ENCODE peak calls at places on chromosome 10, in six cellular contexts. V, R, T, B, L and Y are unnamed samples.

GRCh38 chr10:77537720-77538373 is 99.8 kb downstream of the KCNMA1 start:
- DNase-seq in V (no peak), R (no peak), T (no peak), B (no peak), L (no peak), Y (no peak)

GRCh38 chr10:73585223-73585784 is 5.8 kb downstream of the USP54 start:
- DNase-seq in V (no peak), R (no peak), T (no peak), B (no peak), L (no peak), Y (no peak)

GRCh38 chr10:96509017-96509641 is 4.6 kb downstream of the TLL2 start:
- DNase-seq in V (no peak), R (no peak), T (no peak), B (no peak), L (no peak), Y (no peak)

GRCh38 chr10:132510174-132510611 is 27.4 kb upstream of the INPP5A start:
- DNase-seq in V (no peak), R (no peak), T (no peak), B (no peak), L (no peak), Y (no peak)

GRCh38 chr10:132781556-132781955 is 4.4 kb downstream of the NKX6-2 start:
- DNase-seq in V (no peak), R (no peak), T (no peak), B (no peak), L (no peak), Y (no peak)

GRCh38 chr10:117497736-117498135 is 44.8 kb upstream of the EMX2 start:
- DNase-seq in V (no peak), R (no peak), T (no peak), B (no peak), L (no peak), Y (no peak)

GRCh38 chr10:60968504-60968903 is 24.5 kb upstream of the RHOBTB1 start:
- DNase-seq in V (no peak), R (no peak), T (no peak), B (no peak), L (no peak), Y (no peak)

GRCh38 chr10:43208147-43209063 is 58.5 kb downstream of the RASGEF1A start:
- DNase-seq in V (no peak), R (no peak), T (no peak), B (no peak), L (peak; percentile 41), Y (no peak)

GRCh38 chr10:116281780-116282179 is 8.8 kb upstream of the GFRA1 start:
- DNase-seq in V (no peak), R (no peak), T (no peak), B (no peak), L (no peak), Y (no peak)

GRCh38 chr10:45514283-45515270 is 140.6 kb downstream of the ALOX5 start:
- DNase-seq in V (no peak), R (peak; percentile 10), T (no peak), B (no peak), L (no peak), Y (no peak)

GRCh38 chr10:124612611-124613498 is 131.3 kb downstream of the FAM53B start:
- DNase-seq in V (no peak), R (peak; percentile 49), T (no peak), B (peak; percentile 69), L (peak; percentile 73), Y (no peak)

GRCh38 chr10:93420091-93420490 is 62.0 kb downstream of the MYOF start:
- DNase-seq in V (no peak), R (no peak), T (no peak), B (no peak), L (no peak), Y (no peak)

GRCh38 chr10:1360581-1361164 is 304.5 kb downstream of the WDR37 start:
- DNase-seq in V (no peak), R (no peak), T (no peak), B (no peak), L (no peak), Y (no peak)

GRCh38 chr10:27568196-27569175 is 64.4 kb downstream of the RAB18 start:
- DNase-seq in V (no peak), R (no peak), T (no peak), B (no peak), L (no peak), Y (no peak)

GRCh38 chr10:7134448-7134847 is 276.4 kb downstream of the SFMBT2 start:
- DNase-seq in V (no peak), R (no peak), T (no peak), B (no peak), L (no peak), Y (no peak)

DNA sequence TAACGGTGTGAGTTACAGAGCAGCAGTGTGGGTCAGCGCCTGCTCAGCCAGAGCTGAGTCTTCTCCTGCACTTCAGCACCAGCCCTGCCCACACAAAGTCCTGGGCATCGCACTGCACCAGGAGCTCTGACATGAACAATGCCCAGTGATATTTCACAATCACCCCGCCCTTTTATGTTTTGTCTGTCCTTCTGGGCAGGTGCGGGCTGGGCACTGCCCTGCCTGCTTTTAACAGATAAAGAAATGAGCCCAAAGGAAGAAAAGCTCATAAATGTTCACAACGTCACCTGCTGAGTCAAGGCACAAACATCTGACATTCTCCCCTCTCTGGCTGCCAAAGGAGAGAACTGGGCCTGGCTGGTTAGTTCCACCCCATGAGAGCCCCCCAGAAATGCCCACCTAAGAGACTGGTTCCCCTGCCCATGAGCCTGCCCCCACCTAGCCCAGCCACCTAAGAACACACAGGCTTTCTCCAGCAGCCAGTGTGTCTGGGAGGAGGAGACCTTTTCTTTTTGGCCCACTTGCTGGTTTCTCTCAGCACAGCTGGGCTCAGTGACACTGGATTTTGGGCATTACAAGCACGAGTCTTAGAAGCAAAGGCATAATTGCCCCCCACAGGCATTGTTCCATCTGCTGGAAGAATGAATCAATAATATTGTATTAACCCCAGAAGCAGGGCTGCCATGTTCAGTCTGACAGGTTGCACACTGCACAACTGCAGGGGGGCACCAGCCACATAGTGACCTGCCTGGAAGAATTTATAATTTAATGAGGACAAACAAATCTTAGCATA is 22.3 kb downstream of the CALML3 start:
- DNase-seq in V (no peak), R (peak; percentile 34), T (no peak), B (no peak), L (no peak), Y (no peak)
- TF ChIP-seq POLR2AphosphoS5 in V (no peak), R (no peak), T (no peak), B (no peak), L (no peak), Y (no peak)

GRCh38 chr10:89518876-89519842 is 16.2 kb downstream of the SLC16A12 start:
- DNase-seq in V (no peak), R (no peak), T (no peak), B (no peak), L (no peak), Y (no peak)

GRCh38 chr10:89518108-89518507 is 17.3 kb downstream of the SLC16A12 start:
- DNase-seq in V (no peak), R (no peak), T (no peak), B (no peak), L (no peak), Y (no peak)

GRCh38 chr10:89515031-89515841 is 20.2 kb downstream of the SLC16A12 start:
- DNase-seq in V (no peak), R (no peak), T (no peak), B (no peak), L (no peak), Y (no peak)

GRCh38 chr10:89513206-89513605 is 22.2 kb downstream of the SLC16A12 start:
- DNase-seq in V (no peak), R (no peak), T (no peak), B (no peak), L (no peak), Y (no peak)

DNA sequence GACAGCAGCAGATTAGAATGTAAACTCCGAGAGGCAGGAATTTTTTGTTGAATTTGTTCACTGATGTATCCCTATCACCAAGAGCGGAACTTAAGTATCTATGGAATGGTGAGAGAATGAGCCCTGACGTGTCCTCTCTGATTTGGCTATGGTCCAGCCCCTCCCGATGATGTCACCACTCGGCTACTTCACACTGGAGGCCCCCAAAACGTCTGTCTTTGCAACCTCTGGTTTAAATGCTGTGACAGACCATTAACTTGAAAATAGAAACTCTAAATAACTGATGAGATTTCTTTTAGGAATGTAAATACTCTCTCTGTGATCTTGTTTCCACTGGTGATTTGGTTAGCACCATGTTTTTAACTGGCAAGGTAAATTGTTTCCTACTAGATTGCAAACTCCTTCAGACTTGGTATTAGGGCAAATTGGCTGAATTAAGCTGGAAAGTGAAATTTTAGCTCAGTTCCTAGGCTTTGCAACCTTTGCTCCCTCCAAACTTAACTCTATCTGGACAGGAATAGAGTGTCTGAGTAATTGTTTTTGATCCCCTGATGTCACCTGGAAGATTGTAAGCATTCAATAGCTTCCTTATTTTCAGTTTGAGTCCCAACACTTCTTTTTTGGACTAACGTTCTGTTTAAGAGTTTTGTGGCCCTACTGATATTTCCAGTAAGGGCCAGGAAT is 19.1 kb downstream of the SLC16A12 start:
- DNase-seq in V (no peak), R (no peak), T (no peak), B (no peak), L (no peak), Y (no peak)
- TF ChIP-seq TAF1 in V (no peak), R (no peak), T (no peak), B (no peak), L (no peak), Y (no peak)

GRCh38 chr10:71850745-71851629 is at the start of gene PSAP:
- DNase-seq in V (peak; percentile 98), R (peak; percentile 95), T (peak; percentile 91), B (peak; percentile 100), L (peak; percentile 97), Y (peak; percentile 99)
- TF ChIP-seq POLR2A in V (peak; percentile 99), R (peak; percentile 98), T (peak; percentile 100), B (peak; percentile 97), L (peak; percentile 96), Y (peak; percentile 99)

GRCh38 chr10:32163076-32163773 is 107.0 kb upstream of the KIF5B start:
- DNase-seq in V (no peak), R (no peak), T (no peak), B (no peak), L (no peak), Y (no peak)

GRCh38 chr10:32156031-32156495 is 99.8 kb upstream of the KIF5B start:
- DNase-seq in V (no peak), R (peak; percentile 67), T (no peak), B (no peak), L (no peak), Y (no peak)

GRCh38 chr10:32160866-32161265 is 104.6 kb upstream of the KIF5B start:
- DNase-seq in V (no peak), R (no peak), T (no peak), B (no peak), L (no peak), Y (no peak)

GRCh38 chr10:32161586-32161985 is 105.4 kb upstream of the KIF5B start:
- DNase-seq in V (no peak), R (no peak), T (no peak), B (no peak), L (no peak), Y (no peak)

DNA sequence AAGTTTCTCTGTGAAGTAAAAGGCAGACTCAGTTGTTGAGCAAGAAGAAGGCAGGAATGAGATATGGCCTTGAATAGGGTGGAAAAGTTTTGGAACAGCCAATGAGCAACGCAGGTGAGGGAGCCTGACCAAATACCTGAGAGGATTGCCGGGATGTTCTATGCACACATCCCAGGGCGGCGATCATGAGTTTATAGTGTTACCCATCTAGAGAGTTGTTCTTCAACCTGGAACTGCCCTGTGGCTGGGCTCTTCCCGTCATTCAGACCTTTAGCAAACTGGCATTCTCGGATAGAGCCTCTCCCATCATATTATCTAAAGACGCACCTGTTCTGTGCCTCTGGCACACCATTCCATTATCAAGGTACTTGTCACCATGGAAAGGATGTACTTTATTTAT is 103.0 kb upstream of the KIF5B start:
- DNase-seq in V (no peak), R (no peak), T (no peak), B (no peak), L (no peak), Y (no peak)
- TF ChIP-seq POLR2AphosphoS5 in V (no peak), R (no peak), T (no peak), B (no peak), L (no peak), Y (no peak)

GRCh38 chr10:97765201-97765600 is 6.6 kb downstream of the SFRP5 start:
- DNase-seq in V (no peak), R (no peak), T (no peak), B (no peak), L (no peak), Y (no peak)
- TF ChIP-seq TAF1 in V (no peak), R (no peak), T (no peak), B (no peak), L (no peak), Y (no peak)